ENCODE peak calls at places on chromosomes 4 and X, in ten cellular contexts. R, M, A, V, S, N, K, Z, H and Y are unnamed samples.

GRCh38 chr4:13783800-13784411 is 156.4 kb upstream of the BOD1L1 start:
- DNase-seq in R (no peak), M (peak), A (no peak), V (peak), S (no peak), N (no peak), K (no peak), Z (no peak), H (peak), Y (no peak)

GRCh38 chrX:134600714-134601113 is 57.6 kb downstream of the PLAC1 start:
- DNase-seq in R (no peak), M (peak), A (no peak), V (no peak), S (no peak), N (no peak), K (no peak), Z (no peak), H (peak), Y (no peak)

GRCh38 chrX:80578518-80579105 is 158.4 kb downstream of the TENT5D start:
- DNase-seq in R (peak), M (peak), A (no peak), V (no peak), S (no peak), N (peak), K (no peak), Z (no peak), H (peak), Y (no peak)

GRCh38 chr4:84498203-84499026 is 677 bp downstream of the NKX6-1 start:
- DNase-seq in R (peak), M (peak), A (no peak), V (no peak), S (no peak), N (no peak), K (peak), Z (no peak), H (peak), Y (no peak)

GRCh38 chrX:44570524-44570923 is 27.9 kb upstream of the FUNDC1 start:
- DNase-seq in R (no peak), M (peak), A (no peak), V (no peak), S (no peak), N (no peak), K (no peak), Z (no peak), H (peak), Y (no peak)

GRCh38 chr4:87950516-87950915 is 25.0 kb upstream of the SPP1 start:
- DNase-seq in R (no peak), M (no peak), A (no peak), V (no peak), S (no peak), N (no peak), K (no peak), Z (no peak), H (no peak), Y (no peak)

GRCh38 chr4:48090621-48091020 is 43.4 kb downstream of the TXK start:
- DNase-seq in R (no peak), M (no peak), A (no peak), V (no peak), S (no peak), N (no peak), K (no peak), Z (no peak), H (no peak), Y (no peak)

GRCh38 chr4:184802203-184803015 is 23.4 kb downstream of the ACSL1 start:
- DNase-seq in R (no peak), M (no peak), A (no peak), V (no peak), S (no peak), N (no peak), K (no peak), Z (no peak), H (peak), Y (no peak)

GRCh38 chrX:6904178-6904577 is 243.3 kb upstream of the STS start:
- DNase-seq in R (no peak), M (no peak), A (no peak), V (no peak), S (no peak), N (no peak), K (no peak), Z (no peak), H (no peak), Y (peak)

GRCh38 chr4:82705881-82706280 is 92.7 kb downstream of the SCD5 start:
- DNase-seq in R (no peak), M (peak), A (peak), V (no peak), S (no peak), N (no peak), K (no peak), Z (no peak), H (no peak), Y (no peak)

GRCh38 chr4:65538571-65538970 is 131.7 kb downstream of the EPHA5 start:
- DNase-seq in R (no peak), M (peak), A (no peak), V (no peak), S (no peak), N (no peak), K (no peak), Z (no peak), H (no peak), Y (no peak)

GRCh38 chr4:37953620-37954325 is 6.4 kb upstream of the PTTG2 start:
- DNase-seq in R (no peak), M (no peak), A (no peak), V (no peak), S (no peak), N (no peak), K (no peak), Z (no peak), H (no peak), Y (no peak)

GRCh38 chr4:75370582-75370981 is 143.6 kb downstream of the RCHY1 start:
- DNase-seq in R (no peak), M (no peak), A (no peak), V (no peak), S (no peak), N (no peak), K (no peak), Z (no peak), H (no peak), Y (no peak)

GRCh38 chr4:88672987-88673386 is 24.6 kb downstream of the NAP1L5 start:
- DNase-seq in R (peak), M (peak), A (no peak), V (no peak), S (no peak), N (peak), K (no peak), Z (peak), H (peak), Y (no peak)

DNA sequence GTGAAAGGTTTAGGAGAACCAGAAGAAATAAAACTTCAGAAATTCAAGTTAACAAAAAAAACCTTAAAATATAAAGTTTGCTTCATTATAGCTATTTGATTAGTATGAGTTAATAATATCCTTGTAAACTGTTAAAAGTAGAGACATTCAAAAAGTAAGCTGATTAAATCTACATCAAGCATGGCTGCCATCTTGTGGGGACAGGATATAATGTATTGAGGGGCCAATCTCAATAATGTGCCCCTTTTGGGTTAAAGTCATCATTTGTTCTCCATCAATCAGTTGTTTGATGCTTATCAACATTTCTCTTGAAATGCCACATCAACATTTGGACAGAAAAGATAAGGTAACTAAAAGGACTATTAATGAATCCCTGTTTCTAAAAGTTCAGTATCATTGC is 4.6 kb upstream of the GRID2 start:
- DNase-seq in R (peak), M (peak), A (no peak), V (no peak), S (no peak), N (no peak), K (no peak), Z (no peak), H (peak), Y (no peak)
- TF ChIP-seq CTCF in R (peak), M (peak), A (no peak), V (peak), S (no peak), N (no peak), K (no peak), Z (peak), H (no peak), Y (peak)

DNA sequence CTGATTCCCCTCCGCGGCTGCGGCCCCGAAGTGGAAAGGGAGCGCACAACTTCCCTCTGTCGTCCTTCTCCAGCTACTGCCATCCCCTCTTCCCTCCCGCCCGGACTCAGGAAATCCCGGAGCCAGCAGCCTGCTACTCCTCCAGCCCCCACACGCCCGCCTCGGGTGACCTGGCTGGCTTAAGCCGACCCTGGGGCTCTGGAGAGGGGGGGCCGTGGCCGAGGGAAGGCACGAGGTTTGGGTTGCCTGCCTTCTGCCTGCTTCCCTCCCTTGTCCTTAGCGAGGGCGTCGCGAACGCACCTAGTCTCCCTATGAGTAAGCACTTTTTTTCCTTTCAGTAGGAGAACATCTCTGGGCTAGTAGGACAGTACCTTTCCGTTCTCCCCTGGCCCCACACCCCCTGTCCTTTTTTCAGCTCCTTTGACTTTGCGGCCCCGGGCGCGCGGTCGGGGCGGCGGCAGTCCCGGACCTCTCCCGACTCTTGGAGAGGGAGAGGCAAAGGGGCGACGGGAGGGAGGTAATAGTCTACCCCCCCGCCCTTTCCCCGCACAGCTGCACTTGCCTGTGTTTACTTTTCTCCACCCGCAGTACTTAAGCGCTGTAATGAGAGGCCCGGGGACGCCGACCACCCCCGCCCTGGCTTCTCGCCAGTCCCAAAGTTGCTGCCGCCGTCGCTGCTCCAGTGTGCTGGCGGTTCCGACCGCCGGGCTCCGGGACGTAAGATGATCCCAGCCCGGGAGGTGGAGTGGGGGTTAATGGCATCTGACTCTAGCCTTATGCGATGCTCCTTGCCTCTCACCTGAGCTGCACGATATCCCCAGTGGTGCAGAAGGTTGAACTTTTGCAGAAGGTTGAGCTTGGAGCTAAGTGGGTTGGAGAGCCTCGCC is 874 bp downstream of the PLS3 start:
- DNase-seq in R (peak), M (peak), A (no peak), V (peak), S (peak), N (peak), K (peak), Z (peak), H (peak), Y (peak)
- TF ChIP-seq CTCF in R (no peak), M (peak), A (peak), V (no peak), S (no peak), N (no peak), K (no peak), Z (no peak), H (no peak), Y (peak)

DNA sequence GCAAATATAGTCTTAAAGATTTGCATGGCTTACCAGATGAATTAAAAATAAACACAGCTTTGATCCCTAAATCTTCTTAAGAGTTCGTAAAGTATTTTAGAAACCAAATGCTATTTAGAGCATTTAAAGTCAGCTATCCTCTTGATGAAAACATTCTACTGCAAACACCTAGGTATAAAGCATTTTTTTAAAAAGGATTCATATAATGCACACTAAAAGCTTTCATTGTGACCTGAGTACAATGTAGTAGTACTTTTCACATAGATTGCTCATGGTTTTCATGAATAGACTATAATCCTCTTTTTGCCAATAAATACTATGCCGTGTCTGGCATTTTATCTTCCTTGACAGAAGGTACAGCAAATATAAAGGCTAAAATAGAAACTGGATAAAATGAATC is 805.1 kb upstream of the INTU start:
- DNase-seq in R (no peak), M (no peak), A (no peak), V (no peak), S (no peak), N (no peak), K (no peak), Z (no peak), H (no peak), Y (no peak)
- TF ChIP-seq CTCF in R (no peak), M (no peak), A (no peak), V (no peak), S (no peak), N (no peak), K (no peak), Z (no peak), H (no peak), Y (no peak)

GRCh38 chr4:62399242-62399641 is 1199.1 kb downstream of the ADGRL3 start:
- DNase-seq in R (peak), M (peak), A (no peak), V (no peak), S (no peak), N (peak), K (no peak), Z (no peak), H (no peak), Y (no peak)

GRCh38 chr4:62398318-62398717 is 1198.2 kb downstream of the ADGRL3 start:
- DNase-seq in R (no peak), M (no peak), A (no peak), V (no peak), S (no peak), N (no peak), K (no peak), Z (no peak), H (no peak), Y (no peak)

GRCh38 chr4:62394751-62395150 is 1194.6 kb downstream of the ADGRL3 start:
- DNase-seq in R (no peak), M (no peak), A (no peak), V (no peak), S (no peak), N (no peak), K (no peak), Z (no peak), H (no peak), Y (no peak)
- TF ChIP-seq CTCF in R (no peak), M (no peak), A (no peak), V (no peak), S (no peak), N (no peak), K (no peak), Z (no peak), H (no peak), Y (no peak)

DNA sequence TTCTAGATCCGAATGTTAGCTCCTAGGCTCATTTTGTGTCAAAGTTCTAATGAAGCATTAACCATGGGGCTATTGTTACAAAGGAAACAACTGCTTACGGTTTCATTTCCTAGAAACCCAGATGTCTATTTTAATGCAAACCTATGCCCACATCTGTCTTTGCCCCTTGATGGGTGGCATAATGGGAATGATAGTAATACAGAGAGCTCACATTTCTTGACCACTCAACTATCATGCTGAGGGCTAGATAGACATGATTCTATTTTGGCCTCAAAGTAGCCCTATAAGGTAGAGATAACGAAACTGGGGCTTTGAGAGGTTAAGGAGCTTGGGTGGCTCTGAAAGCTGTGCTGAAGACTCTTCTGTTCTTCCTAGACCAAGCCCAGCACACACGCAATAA is 1.9 kb downstream of the TLR7 start:
- DNase-seq in R (no peak), M (no peak), A (no peak), V (no peak), S (no peak), N (no peak), K (no peak), Z (no peak), H (no peak), Y (no peak)
- TF ChIP-seq CTCF in R (no peak), M (no peak), A (no peak), V (no peak), S (no peak), N (no peak), K (no peak), Z (no peak), H (no peak), Y (no peak)